ENCODE peak calls at places on chromosomes 12 and 14, in six cellular contexts. O is CD8-positive, alpha-beta T cell; C is A549; T is right atrium auricular region; H is testis; Q is CD8-positive, alpha-beta memory T cell. B is an unnamed sample.
A peak's percentile ranks its signal among the peaks of the same experiment; 100 is the strongest.

GRCh38 chr14:58607131-58607531 is 30.6 kb upstream of the DACT1 start:
- DNase-seq in O (no peak), C (no peak), T (no peak), H (no peak), Q (no peak), B (no peak)

GRCh38 chr14:71416392-71416791 is 509.1 kb downstream of the PCNX1 start:
- DNase-seq in O (no peak), C (no peak), T (no peak), H (no peak), Q (no peak), B (no peak)

GRCh38 chr14:63192085-63192484 is 12.2 kb upstream of the RHOJ start:
- DNase-seq in O (no peak), C (no peak), T (no peak), H (no peak), Q (no peak), B (no peak)

GRCh38 chr12:46221255-46222128 is 47.4 kb downstream of the SLC38A1 start:
- DNase-seq in O (no peak), C (no peak), T (no peak), H (no peak), Q (no peak), B (no peak)

GRCh38 chr14:35123388-35123703 is 994 bp downstream of the PRORP start:
- DNase-seq in O (no peak), C (no peak), T (no peak), H (no peak), Q (no peak), B (no peak)

GRCh38 chr12:17301544-17301943 is 695.6 kb upstream of the LMO3 start:
- DNase-seq in O (no peak), C (no peak), T (no peak), H (no peak), Q (no peak), B (no peak)

GRCh38 chr12:50400638-50401382 is at the start of gene LARP4:
- DNase-seq in O (peak; percentile 90), C (peak; percentile 97), T (peak; percentile 95), H (peak; percentile 96), Q (peak; percentile 82), B (peak; percentile 84)

GRCh38 chr14:54564071-54564798 is 2.7 kb upstream of the SAMD4A start:
- DNase-seq in O (no peak), C (peak; percentile 64), T (no peak), H (no peak), Q (no peak), B (no peak)

GRCh38 chr14:79861111-79861510 is 350.2 kb downstream of the DIO2 start:
- DNase-seq in O (no peak), C (peak; percentile 7), T (no peak), H (no peak), Q (no peak), B (no peak)

GRCh38 chr12:14993537-14994266 is 20.9 kb downstream of the PDE6H start:
- DNase-seq in O (no peak), C (peak; percentile 12), T (no peak), H (no peak), Q (no peak), B (no peak)

GRCh38 chr12:88753074-88753473 is 172.8 kb upstream of the KITLG start:
- DNase-seq in O (no peak), C (no peak), T (no peak), H (no peak), Q (no peak), B (no peak)

GRCh38 chr12:58509116-58509885 is 411.0 kb downstream of the LRIG3 start:
- DNase-seq in O (no peak), C (peak; percentile 72), T (no peak), H (no peak), Q (no peak), B (no peak)

GRCh38 chr12:6827982-6828670 is at the start of gene P3H3:
- DNase-seq in O (no peak), C (peak; percentile 60), T (no peak), H (peak; percentile 43), Q (no peak), B (no peak)

GRCh38 chr14:56378474-56378873 is 201.1 kb upstream of the TMEM260 start:
- DNase-seq in O (no peak), C (no peak), T (no peak), H (no peak), Q (no peak), B (no peak)

GRCh38 chr12:93766371-93766770 is 89.2 kb downstream of the CRADD start:
- DNase-seq in O (no peak), C (no peak), T (no peak), H (no peak), Q (no peak), B (no peak)

GRCh38 chr14:25908707-25909106 is 689.1 kb downstream of the NOVA1 start:
- DNase-seq in O (no peak), C (no peak), T (no peak), H (no peak), Q (no peak), B (no peak)

GRCh38 chr12:13049816-13050215 is 5.6 kb downstream of the FAM234B start:
- DNase-seq in O (no peak), C (no peak), T (no peak), H (no peak), Q (no peak), B (no peak)

GRCh38 chr12:124387510-124387855 is 92.6 kb downstream of the RFLNA start:
- DNase-seq in O (no peak), C (no peak), T (no peak), H (no peak), Q (no peak), B (no peak)

GRCh38 chr12:64624035-64624434 is 13.7 kb downstream of the RASSF3 start:
- DNase-seq in O (no peak), C (no peak), T (no peak), H (no peak), Q (no peak), B (no peak)

GRCh38 chr12:75747572-75747995 is 236.2 kb upstream of the KRR1 start:
- DNase-seq in O (no peak), C (no peak), T (no peak), H (no peak), Q (no peak), B (no peak)

GRCh38 chr14:73787760-73788508 is 63.7 kb upstream of the PTGR2 start:
- DNase-seq in O (no peak), C (no peak), T (no peak), H (no peak), Q (no peak), B (no peak)

GRCh38 chr12:32437095-32437515 is 37.7 kb downstream of the FGD4 start:
- DNase-seq in O (no peak), C (peak; percentile 92), T (no peak), H (no peak), Q (no peak), B (no peak)

GRCh38 chr12:106276032-106276728 is 26.4 kb upstream of the TCP11L2 start:
- DNase-seq in O (no peak), C (no peak), T (no peak), H (no peak), Q (no peak), B (no peak)

GRCh38 chr12:45377815-45378214 is 161.9 kb downstream of the ANO6 start:
- DNase-seq in O (no peak), C (no peak), T (no peak), H (no peak), Q (no peak), B (no peak)

GRCh38 chr12:100229876-100230275 is 29.3 kb downstream of the ACTR6 start:
- DNase-seq in O (no peak), C (no peak), T (no peak), H (no peak), Q (no peak), B (no peak)

GRCh38 chr12:47905313-47905730 is 528 bp upstream of the VDR start:
- DNase-seq in O (peak; percentile 30), C (no peak), T (no peak), H (peak; percentile 46), Q (peak; percentile 48), B (peak; percentile 14)
- H3K4me1 ChIP-seq in O (peaks cover 38% of the 10 kb centered on the region), C (peaks cover 19% of the 10 kb centered on the region), T (peaks cover 24% of the 10 kb centered on the region), H (peaks cover 3% of the 10 kb centered on the region), Q (peaks cover 43% of the 10 kb centered on the region), B (peaks cover 41% of the 10 kb centered on the region)

DNA sequence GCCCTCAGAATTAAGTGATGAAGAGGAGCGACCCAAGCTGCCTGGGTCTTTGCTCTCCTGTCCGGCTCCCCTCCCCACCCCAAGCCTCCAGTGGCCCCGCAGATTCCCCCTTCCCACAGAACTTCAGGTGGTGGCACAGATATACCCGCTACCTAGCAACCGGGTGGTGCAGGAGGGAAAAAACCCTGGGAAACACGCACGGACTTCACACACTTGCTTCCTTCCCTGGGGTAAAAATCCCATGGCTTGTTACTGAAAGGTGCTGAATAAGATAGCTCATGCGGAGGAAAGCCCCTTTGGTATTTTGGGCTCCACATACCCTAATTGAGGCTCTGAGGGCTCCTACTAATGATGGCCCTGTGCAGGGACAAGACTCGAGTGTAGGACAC is 813 bp upstream of the RIMBP2 start:
- DNase-seq in O (no peak), C (no peak), T (no peak), H (no peak), Q (no peak), B (no peak)
- H3K4me3 ChIP-seq in O (no peak overlapping the region), C (no peak overlapping the region), T (no peak overlapping the region), H (no peak overlapping the region), Q (no peak overlapping the region), B (no peak overlapping the region)

DNA sequence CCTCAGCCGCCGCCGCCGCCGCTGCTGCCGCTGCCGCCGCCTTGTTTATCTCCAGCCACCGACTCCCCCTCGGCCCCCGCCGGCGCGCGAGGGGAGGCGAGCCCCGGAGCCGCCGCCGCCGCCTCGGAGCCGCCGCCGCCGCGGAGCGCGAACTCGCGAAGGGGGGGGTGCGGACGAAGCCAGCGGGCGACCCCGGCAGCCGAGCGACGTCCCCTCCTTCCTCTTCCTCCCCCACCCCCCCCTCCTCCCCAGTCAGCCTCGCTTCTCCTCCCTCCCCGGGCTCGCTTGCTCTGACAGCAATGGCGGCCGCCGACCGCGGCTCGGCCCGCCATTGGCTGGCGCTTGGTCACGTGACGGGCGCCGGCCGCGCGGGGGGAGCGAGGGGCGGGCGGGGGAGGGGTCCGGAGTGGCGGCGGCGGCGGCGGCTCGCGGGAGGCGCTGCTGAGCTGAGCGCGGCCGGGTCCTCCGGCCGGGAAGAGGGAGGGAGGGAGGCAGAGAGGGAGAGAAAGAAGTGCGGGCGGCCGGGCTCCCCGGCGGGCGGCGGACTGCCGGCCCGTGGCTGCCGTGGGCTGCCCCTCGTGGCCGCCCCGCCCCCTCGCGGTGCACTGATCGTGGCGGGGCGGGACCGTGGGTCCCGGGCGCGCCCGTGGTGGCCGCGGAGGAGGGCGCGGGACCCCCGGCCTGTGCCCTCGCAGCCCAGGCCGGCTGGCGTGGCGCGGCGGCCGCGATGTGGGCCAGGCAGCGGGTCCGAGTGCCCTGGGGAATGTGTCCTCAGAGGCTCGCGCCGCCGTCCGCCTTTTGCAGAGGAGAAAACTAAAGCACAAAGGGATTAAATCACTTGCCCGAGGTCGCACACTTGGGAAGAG is at the start of gene MED13L:
- DNase-seq in O (peak; percentile 84), C (peak; percentile 91), T (peak; percentile 88), H (peak; percentile 88), Q (peak; percentile 84), B (peak; percentile 81)
- H3K27ac ChIP-seq in O (peak within 1 kb of the TSS; percentile 54), C (peak within 1 kb of the TSS; percentile 99), T (peak within 1 kb of the TSS; percentile 93), H (peak within 1 kb of the TSS; percentile 98), Q (peak within 1 kb of the TSS; percentile 59), B (peak within 1 kb of the TSS; percentile 63)

GRCh38 chr12:132444957-132445883 is 44.7 kb upstream of the FBRSL1 start:
- DNase-seq in O (peak; percentile 78), C (no peak), T (no peak), H (peak; percentile 45), Q (peak; percentile 58), B (peak; percentile 57)

GRCh38 chr12:132447327-132447720 is 42.6 kb upstream of the FBRSL1 start:
- DNase-seq in O (no peak), C (no peak), T (no peak), H (no peak), Q (no peak), B (no peak)

GRCh38 chr12:132447731-132448452 is 42.1 kb upstream of the FBRSL1 start:
- DNase-seq in O (no peak), C (no peak), T (no peak), H (no peak), Q (no peak), B (no peak)

GRCh38 chr12:132445884-132446471 is 44.0 kb upstream of the FBRSL1 start:
- DNase-seq in O (peak; percentile 41), C (peak; percentile 100), T (peak; percentile 59), H (peak; percentile 95), Q (peak; percentile 69), B (peak; percentile 71)

GRCh38 chr12:132446535-132447326 is 43.2 kb upstream of the FBRSL1 start:
- DNase-seq in O (no peak), C (no peak), T (no peak), H (peak; percentile 69), Q (no peak), B (no peak)
- H3K4me1 ChIP-seq in O (peaks cover 90% of the 10 kb centered on the region), C (no peaks in the 10 kb centered on the region), T (no peaks in the 10 kb centered on the region), H (no peaks in the 10 kb centered on the region), Q (peaks cover 39% of the 10 kb centered on the region), B (peaks cover 31% of the 10 kb centered on the region)